ENCODE peak calls at places on chromosome 5, in eight cellular contexts. X, F, N, A, Q, M, C and K are unnamed samples. For H3K4me1, the result is how much of the 10 kb centered on the place peaks cover.

GRCh38 chr5:150585781-150586461 is 54.5 kb upstream of the SYNPO start:
- DNase-seq in F (no peak), M (no peak), A (no peak), X (no peak), N (no peak), C (no peak), Q (no peak), K (no peak)

GRCh38 chr5:88674262-88675158 is 208.5 kb downstream of the MEF2C start:
- DNase-seq in Q (no peak), M (no peak), X (no peak), F (peak), N (peak), C (no peak), A (no peak), K (no peak)

GRCh38 chr5:102528600-102528999 is 29.8 kb upstream of the SLCO6A1 start:
- DNase-seq in Q (no peak), X (no peak), F (no peak), M (no peak), C (no peak), A (no peak), N (no peak), K (no peak)

GRCh38 chr5:156474251-156474650 is 147.3 kb downstream of the SGCD start:
- DNase-seq in C (peak), A (no peak), N (no peak), M (peak), F (no peak), Q (peak), X (no peak), K (no peak)

GRCh38 chr5:35269006-35269405 is 38.7 kb upstream of the PRLR start:
- DNase-seq in F (no peak), C (no peak), X (no peak), Q (no peak), A (no peak), N (no peak), M (no peak), K (no peak)

GRCh38 chr5:158170060-158170459 is 311.1 kb upstream of the CLINT1 start:
- DNase-seq in A (no peak), X (no peak), F (no peak), Q (no peak), C (no peak), M (no peak), N (no peak), K (no peak)

GRCh38 chr5:124297826-124298225 is 448.6 kb downstream of the ZNF608 start:
- DNase-seq in A (no peak), F (no peak), C (no peak), N (no peak), M (no peak), X (no peak), Q (no peak), K (no peak)

GRCh38 chr5:148792649-148793048 is 33.8 kb upstream of the ADRB2 start:
- DNase-seq in A (no peak), Q (no peak), C (no peak), N (no peak), M (no peak), F (no peak), X (no peak), K (no peak)

GRCh38 chr5:149581931-149582768 is 852 bp downstream of the ARHGEF37 start:
- DNase-seq in C (no peak), X (no peak), Q (no peak), M (peak), F (no peak), A (no peak), N (peak), K (no peak)

GRCh38 chr5:67050125-67050524 is 146.5 kb downstream of the CD180 start:
- DNase-seq in C (no peak), F (no peak), X (no peak), A (no peak), M (no peak), Q (no peak), N (no peak), K (no peak)

GRCh38 chr5:146717951-146718350 is 160.6 kb downstream of the PPP2R2B start:
- DNase-seq in M (no peak), X (no peak), Q (no peak), A (no peak), C (no peak), F (no peak), N (no peak), K (no peak)

GRCh38 chr5:156527611-156528010 is 200.6 kb downstream of the SGCD start:
- DNase-seq in C (no peak), Q (no peak), M (no peak), X (no peak), N (no peak), A (no peak), F (no peak), K (no peak)

GRCh38 chr5:118095100-118095499 is 893.2 kb downstream of the DTWD2 start:
- DNase-seq in F (no peak), C (no peak), M (no peak), A (no peak), X (no peak), Q (no peak), N (no peak), K (no peak)

GRCh38 chr5:90802695-90803317 is 244.2 kb downstream of the ADGRV1 start:
- DNase-seq in M (peak), C (peak), F (peak), N (peak), X (peak), Q (no peak), A (no peak), K (no peak)

GRCh38 chr5:179264053-179264540 is 81.2 kb downstream of the ADAMTS2 start:
- DNase-seq in M (no peak), X (no peak), F (no peak), A (no peak), N (peak), C (no peak), Q (peak), K (peak)

GRCh38 chr5:130708744-130709143 is 456.3 kb downstream of the HINT1 start:
- DNase-seq in M (no peak), F (no peak), Q (no peak), A (no peak), N (no peak), X (no peak), C (no peak), K (no peak)

GRCh38 chr5:142979636-142980035 is 209.5 kb downstream of the ARHGAP26 start:
- DNase-seq in X (no peak), C (no peak), F (no peak), Q (no peak), M (no peak), A (no peak), N (peak), K (no peak)

GRCh38 chr5:179125789-179126505 is 65.8 kb downstream of the ZNF354C start:
- DNase-seq in Q (no peak), C (no peak), X (no peak), M (no peak), A (no peak), F (no peak), N (peak), K (peak)

GRCh38 chr5:157188270-157188669 is 7.6 kb downstream of the ITK start:
- DNase-seq in Q (no peak), F (no peak), N (no peak), A (no peak), X (no peak), M (no peak), C (no peak), K (no peak)

GRCh38 chr5:3659907-3660306 is 64.3 kb downstream of the IRX1 start:
- DNase-seq in C (no peak), X (no peak), A (no peak), F (no peak), Q (no peak), N (no peak), M (no peak), K (no peak)

GRCh38 chr5:176774216-176775171 is 35.9 kb upstream of the UNC5A start:
- DNase-seq in Q (no peak), A (no peak), C (no peak), X (no peak), M (no peak), N (peak), F (no peak), K (no peak)

GRCh38 chr5:5304361-5305035 is 118.0 kb upstream of the ICE1 start:
- DNase-seq in N (no peak), F (peak), M (no peak), Q (no peak), C (no peak), X (no peak), A (no peak), K (no peak)

GRCh38 chr5:115686692-115687054 is 60.8 kb upstream of the TMED7 start:
- DNase-seq in N (no peak), X (no peak), A (no peak), Q (no peak), M (no peak), C (no peak), F (no peak), K (no peak)

GRCh38 chr5:16550316-16550952 is 66.4 kb downstream of the RETREG1 start:
- DNase-seq in M (peak), A (no peak), Q (no peak), F (peak), C (peak), X (peak), N (peak), K (no peak)

GRCh38 chr5:1883120-1883924 is 597 bp upstream of the IRX4 start:
- DNase-seq in A (no peak), M (no peak), F (no peak), C (no peak), N (peak), Q (no peak), X (no peak), K (peak)

GRCh38 chr5:40355842-40356241 is 323.9 kb upstream of the PTGER4 start:
- DNase-seq in N (no peak), A (no peak), X (no peak), F (no peak), C (no peak), M (no peak), Q (no peak), K (no peak)

GRCh38 chr5:81195334-81195929 is 37.7 kb upstream of the CKMT2 start:
- DNase-seq in A (no peak), F (no peak), C (no peak), X (no peak), M (no peak), Q (no peak), N (no peak), K (no peak)

GRCh38 chr5:123156577-123157296 is 67.7 kb downstream of the PRDM6 start:
- DNase-seq in A (no peak), M (no peak), X (no peak), C (peak), Q (peak), F (no peak), N (no peak), K (no peak)

GRCh38 chr5:144103611-144104010 is 66.8 kb downstream of the YIPF5 start:
- DNase-seq in C (no peak), N (no peak), F (no peak), X (no peak), A (no peak), Q (no peak), M (no peak), K (no peak)

GRCh38 chr5:140468188-140468587 is 66.6 kb downstream of the ANKHD1 start:
- DNase-seq in A (no peak), X (no peak), M (no peak), Q (no peak), C (peak), F (no peak), N (no peak), K (no peak)

GRCh38 chr5:172904643-172905345 is 54.4 kb upstream of the RPL26L1 start:
- DNase-seq in A (peak), M (peak), C (peak), F (no peak), Q (peak), X (peak), N (peak), K (peak)

GRCh38 chr5:1860021-1860610 is 22.6 kb downstream of the IRX4 start:
- DNase-seq in A (no peak), F (no peak), X (no peak), Q (no peak), C (no peak), M (no peak), N (no peak), K (no peak)

GRCh38 chr5:167820266-167820988 is 471.0 kb upstream of the WWC1 start:
- DNase-seq in F (no peak), M (no peak), Q (no peak), C (no peak), A (peak), X (no peak), N (no peak), K (no peak)

GRCh38 chr5:61599370-61600140 is 267.5 kb downstream of the ZSWIM6 start:
- DNase-seq in A (no peak), C (peak), N (no peak), F (no peak), M (no peak), Q (no peak), X (no peak), K (no peak)
- H3K4me1 ChIP-seq in A (under half), C (under half), N (under half), F (under half), M (under half), Q (under half), X (under half), K (under half)

GRCh38 chr5:663436-664342 is 29.5 kb downstream of the TPPP start:
- DNase-seq in N (no peak), F (no peak), C (no peak), Q (no peak), A (no peak), M (no peak), X (no peak), K (peak)
- TF ChIP-seq CTCF in N (no peak), F (no peak), C (no peak), Q (no peak), A (no peak), M (no peak), X (no peak), K (no peak)

DNA sequence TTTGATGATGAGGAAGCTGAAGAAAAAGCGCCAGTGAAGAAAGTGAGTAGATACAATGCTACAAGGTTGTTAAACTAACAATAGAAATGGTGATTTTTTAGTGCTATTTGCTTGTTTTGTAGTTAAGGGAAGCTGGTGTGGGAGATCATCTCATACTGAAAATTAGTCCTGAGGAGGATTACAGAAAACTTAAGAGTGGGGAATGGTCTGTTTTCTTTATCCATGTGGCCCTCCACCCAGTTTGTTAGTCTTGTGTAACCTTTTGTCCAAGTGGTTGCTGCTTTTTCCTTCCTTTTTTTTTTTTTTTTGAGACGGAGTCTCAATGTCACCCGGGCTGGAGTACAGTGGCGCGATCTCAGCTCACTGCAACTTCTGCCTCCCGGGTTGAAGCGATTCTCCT is 12.5 kb downstream of the NPM1 start:
- DNase-seq in X (no peak), M (no peak), Q (no peak), A (no peak), F (no peak), C (no peak), N (no peak), K (no peak)
- H3K4me1 ChIP-seq in X (under half), M (under half), Q (under half), A (under half), F (under half), C (under half), N (under half), K (under half)

DNA sequence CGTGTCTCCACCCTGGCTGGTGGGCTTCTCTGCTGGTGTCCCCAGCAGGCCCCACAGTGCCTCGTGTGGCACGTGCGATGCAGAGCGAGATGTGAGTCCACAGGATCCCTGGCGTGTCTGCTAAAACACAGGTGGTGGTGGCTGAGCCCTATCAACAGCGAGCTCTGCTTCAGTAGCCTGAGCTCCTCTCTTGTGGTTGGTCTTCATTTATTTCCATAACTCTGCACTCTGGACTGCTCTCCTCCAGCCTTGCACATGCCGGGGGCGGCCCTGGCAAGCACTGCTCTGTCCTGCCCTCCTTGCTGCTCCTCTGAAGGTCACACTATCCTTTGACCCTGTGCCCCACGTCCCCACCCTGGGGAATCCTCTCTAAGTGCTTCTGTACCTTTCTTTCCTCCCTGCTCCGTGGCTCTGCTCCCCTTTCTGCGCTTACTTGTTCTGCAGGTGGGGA is 59.2 kb downstream of the NSUN2 start:
- DNase-seq in F (no peak), N (peak), C (no peak), X (no peak), M (no peak), A (no peak), Q (no peak), K (no peak)
- TF ChIP-seq CTCF in F (no peak), N (peak), C (no peak), X (no peak), M (no peak), A (no peak), Q (no peak), K (no peak)

DNA sequence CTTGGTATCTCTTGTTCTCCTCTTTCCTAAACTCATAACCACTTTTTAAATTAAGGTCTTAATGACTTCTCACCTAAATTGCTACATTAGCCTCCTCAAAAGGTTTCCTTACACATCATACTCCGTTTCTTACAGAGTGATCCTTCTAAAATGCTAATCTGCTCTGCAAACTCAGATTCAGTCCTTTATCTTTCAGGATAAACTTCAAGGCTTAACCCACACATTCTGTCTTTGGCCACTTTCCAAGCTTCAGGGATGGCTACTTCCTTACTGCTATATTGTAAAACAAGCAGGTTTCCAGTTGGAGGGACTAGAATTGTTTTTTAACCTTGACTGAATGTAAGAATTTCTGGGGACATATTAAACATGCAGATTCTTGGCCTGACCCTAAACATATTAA is 105.5 kb upstream of the CHD1 start:
- DNase-seq in Q (no peak), N (no peak), A (no peak), M (no peak), F (no peak), X (no peak), C (peak), K (no peak)
- H3K4me1 ChIP-seq in Q (under half), N (under half), A (under half), M (under half), F (under half), X (under half), C (under half), K (under half)

GRCh38 chr5:71586941-71587708 is at the start of gene MCCC2:
- DNase-seq in F (peak), X (peak), M (peak), Q (peak), A (peak), N (peak), C (peak), K (peak)
- TF ChIP-seq CTCF in F (no peak), X (no peak), M (no peak), Q (no peak), A (no peak), N (no peak), C (no peak), K (no peak)

GRCh38 chr5:39177629-39177959 is 41.8 kb downstream of the FYB1 start:
- DNase-seq in F (no peak), Q (no peak), M (no peak), N (no peak), X (no peak), A (no peak), C (no peak), K (no peak)
- H3K4me1 ChIP-seq in F (under half), Q (under half), M (under half), N (under half), X (under half), A (under half), C (under half), K (under half)

GRCh38 chr5:174523311-174524159 is 200.8 kb upstream of the MSX2 start:
- DNase-seq in X (no peak), F (no peak), C (no peak), Q (no peak), A (no peak), N (no peak), M (no peak), K (no peak)
- TF ChIP-seq CTCF in X (peak), F (no peak), C (no peak), Q (no peak), A (no peak), N (peak), M (no peak), K (no peak)

DNA sequence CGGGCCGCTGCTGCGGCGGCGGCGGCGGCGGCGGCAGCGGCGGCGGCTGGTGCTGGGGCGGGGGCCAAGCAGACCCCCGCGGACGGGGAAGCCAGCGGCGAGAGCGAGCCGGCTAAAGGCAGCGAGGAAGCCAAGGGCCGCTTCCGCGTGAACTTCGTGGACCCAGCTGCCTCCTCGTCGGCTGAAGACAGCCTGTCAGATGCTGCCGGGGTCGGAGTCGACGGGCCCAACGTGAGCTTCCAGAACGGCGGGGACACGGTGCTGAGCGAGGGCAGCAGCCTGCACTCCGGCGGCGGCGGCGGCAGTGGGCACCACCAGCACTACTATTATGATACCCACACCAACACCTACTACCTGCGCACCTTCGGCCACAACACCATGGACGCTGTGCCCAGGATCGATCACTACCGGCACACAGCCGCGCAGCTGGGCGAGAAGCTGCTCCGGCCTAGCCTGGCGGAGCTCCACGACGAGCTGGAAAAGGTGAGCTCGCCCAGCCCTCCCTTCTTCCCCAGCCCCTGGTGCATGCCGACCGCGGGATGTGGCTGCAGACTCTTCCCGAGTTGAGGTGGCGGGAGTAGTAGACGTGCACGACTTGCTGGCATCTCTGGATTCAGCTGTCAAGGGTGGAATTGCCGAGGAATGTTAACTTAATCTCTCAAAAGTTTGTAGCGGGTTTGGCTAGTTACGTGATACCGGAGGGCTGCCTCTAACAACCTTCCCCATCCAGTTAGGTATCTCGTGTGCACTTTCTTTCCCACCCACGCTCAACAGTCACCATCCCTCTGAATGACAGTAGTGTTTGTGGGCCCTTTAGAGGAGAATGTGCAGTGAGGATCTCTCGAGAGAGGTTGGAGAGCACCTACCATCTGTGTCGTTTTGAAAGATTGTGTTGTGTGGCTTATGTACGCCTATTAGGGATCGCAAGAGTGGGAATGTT is 932 bp downstream of the SLC12A2 start:
- DNase-seq in Q (peak), N (peak), M (peak), A (no peak), X (no peak), F (peak), C (no peak), K (peak)
- H3K4me1 ChIP-seq in Q (under half), N (under half), M (half or more), A (under half), X (under half), F (under half), C (under half), K (under half)